ENCODE peak calls at places on chromosome 2, in seven cellular contexts. J is NT2/D1, F is HepG2, R is GM12878, V is K562, T is H1, W is SK-N-SH. Q is an unnamed sample.

GRCh38 chr2:174692256-174692830 is 71.9 kb downstream of the CHRNA1 start:
- DNase-seq in J (no peak), F (no peak), R (no peak), V (no peak), T (no peak), W (no peak), Q (no peak)

GRCh38 chr2:26970928-26971627 is 641 bp downstream of the MAPRE3 start:
- DNase-seq in J (peak), F (no peak), R (no peak), V (peak), T (peak), W (peak), Q (no peak)

GRCh38 chr2:53641290-53641689 is 126.3 kb upstream of the CHAC2 start:
- DNase-seq in J (peak), F (no peak), R (no peak), V (no peak), T (no peak), W (no peak), Q (no peak)

GRCh38 chr2:190847504-190848201 is 33.0 kb upstream of the GLS start:
- DNase-seq in J (no peak), F (no peak), R (no peak), V (no peak), T (no peak), W (no peak), Q (no peak)

GRCh38 chr2:28102455-28102874 is 211.9 kb downstream of the BABAM2 start:
- DNase-seq in J (no peak), F (no peak), R (no peak), V (peak), T (no peak), W (no peak), Q (no peak)

GRCh38 chr2:233566141-233566956 is at the start of gene USP40:
- DNase-seq in J (peak), F (peak), R (no peak), V (peak), T (peak), W (peak), Q (peak)

GRCh38 chr2:83229443-83229842 is 1229.6 kb downstream of the SUCLG1 start:
- DNase-seq in J (no peak), F (no peak), R (no peak), V (no peak), T (no peak), W (no peak), Q (no peak)

GRCh38 chr2:8754056-8754790 is 72.4 kb downstream of the ID2 start:
- DNase-seq in J (no peak), F (no peak), R (no peak), V (no peak), T (no peak), W (peak), Q (no peak)

GRCh38 chr2:107772380-107772779 is 54.3 kb upstream of the RGPD4 start:
- DNase-seq in J (no peak), F (no peak), R (no peak), V (no peak), T (no peak), W (no peak), Q (no peak)

GRCh38 chr2:234032301-234032856 is 18.1 kb upstream of the SPP2 start:
- DNase-seq in J (no peak), F (no peak), R (no peak), V (no peak), T (no peak), W (no peak), Q (no peak)

GRCh38 chr2:10412380-10412779 is 35.7 kb downstream of the ODC1 start:
- DNase-seq in J (peak), F (peak), R (no peak), V (peak), T (peak), W (peak), Q (no peak)

GRCh38 chr2:26670931-26671460 is 21.5 kb upstream of the KCNK3 start:
- DNase-seq in J (no peak), F (no peak), R (no peak), V (no peak), T (no peak), W (no peak), Q (no peak)

GRCh38 chr2:9782197-9782719 is 61.0 kb upstream of the TAF1B start:
- DNase-seq in J (no peak), F (no peak), R (no peak), V (no peak), T (no peak), W (no peak), Q (no peak)

GRCh38 chr2:95270541-95271081 is 3.6 kb upstream of the PROM2 start:
- DNase-seq in J (no peak), F (no peak), R (no peak), V (no peak), T (peak), W (no peak), Q (no peak)

GRCh38 chr2:96264656-96265348 is 995 bp downstream of the TMEM127 start:
- DNase-seq in J (peak), F (peak), R (no peak), V (peak), T (no peak), W (peak), Q (no peak)

GRCh38 chr2:197705912-197706838 is 1.0 kb downstream of the MARS2 start:
- DNase-seq in J (no peak), F (peak), R (no peak), V (peak), T (no peak), W (peak), Q (no peak)

GRCh38 chr2:220814441-220814840 is 757.7 kb downstream of the EPHA4 start:
- DNase-seq in J (no peak), F (no peak), R (no peak), V (no peak), T (no peak), W (no peak), Q (no peak)

GRCh38 chr2:207008105-207008990 is 69.0 kb downstream of the CPO start:
- DNase-seq in J (peak), F (no peak), R (no peak), V (no peak), T (no peak), W (peak), Q (no peak)

GRCh38 chr2:204663816-204664421 is 118.6 kb downstream of the PARD3B start:
- DNase-seq in J (no peak), F (no peak), R (no peak), V (no peak), T (no peak), W (no peak), Q (no peak)

GRCh38 chr2:189254268-189254883 is 74.8 kb upstream of the COL5A2 start:
- DNase-seq in J (no peak), F (no peak), R (no peak), V (no peak), T (no peak), W (peak), Q (no peak)
- TF ChIP-seq YY1 in J (no peak), F (no peak), R (no peak), V (no peak), T (no peak), W (no peak), Q (no peak)

GRCh38 chr2:141393214-141393545 is 737.6 kb downstream of the LRP1B start:
- DNase-seq in J (no peak), F (no peak), R (no peak), V (no peak), T (no peak), W (no peak), Q (no peak)

DNA sequence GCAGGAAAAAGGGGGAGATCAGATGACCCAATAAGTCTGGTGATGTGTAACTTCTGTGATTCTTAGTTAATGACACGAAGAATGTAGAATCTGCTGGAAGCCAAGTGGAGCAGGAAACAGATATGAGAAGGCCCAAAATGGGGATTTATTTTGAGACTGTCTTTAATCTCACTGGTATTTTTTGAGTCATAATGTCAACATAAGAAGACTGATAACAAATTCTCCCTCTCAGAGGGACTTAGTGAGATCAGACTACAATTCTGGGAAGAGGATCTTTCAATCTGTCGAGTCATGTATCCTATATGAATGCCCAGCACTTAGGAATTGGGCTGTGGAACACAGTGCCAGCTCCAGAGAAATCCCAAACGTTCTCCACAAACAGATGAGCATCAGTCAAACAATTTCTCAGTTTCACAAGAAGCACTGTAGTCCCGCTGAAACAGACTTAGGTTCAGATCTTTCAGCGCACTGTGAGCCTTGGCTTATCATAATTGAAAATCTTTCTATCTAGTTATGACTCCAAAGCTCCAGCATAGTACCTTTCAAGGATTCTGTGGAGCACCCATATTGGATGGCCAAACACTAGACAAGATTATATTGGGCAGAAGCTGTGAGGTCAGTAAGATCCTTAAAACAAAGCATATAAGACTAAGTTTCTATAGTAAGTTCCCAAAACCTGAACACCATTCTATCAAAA is 738.2 kb downstream of the LRP1B start:
- DNase-seq in J (no peak), F (peak), R (no peak), V (no peak), T (no peak), W (no peak), Q (no peak)
- TF ChIP-seq YY1 in J (no peak), F (no peak), R (no peak), V (no peak), T (no peak), W (no peak), Q (no peak)

DNA sequence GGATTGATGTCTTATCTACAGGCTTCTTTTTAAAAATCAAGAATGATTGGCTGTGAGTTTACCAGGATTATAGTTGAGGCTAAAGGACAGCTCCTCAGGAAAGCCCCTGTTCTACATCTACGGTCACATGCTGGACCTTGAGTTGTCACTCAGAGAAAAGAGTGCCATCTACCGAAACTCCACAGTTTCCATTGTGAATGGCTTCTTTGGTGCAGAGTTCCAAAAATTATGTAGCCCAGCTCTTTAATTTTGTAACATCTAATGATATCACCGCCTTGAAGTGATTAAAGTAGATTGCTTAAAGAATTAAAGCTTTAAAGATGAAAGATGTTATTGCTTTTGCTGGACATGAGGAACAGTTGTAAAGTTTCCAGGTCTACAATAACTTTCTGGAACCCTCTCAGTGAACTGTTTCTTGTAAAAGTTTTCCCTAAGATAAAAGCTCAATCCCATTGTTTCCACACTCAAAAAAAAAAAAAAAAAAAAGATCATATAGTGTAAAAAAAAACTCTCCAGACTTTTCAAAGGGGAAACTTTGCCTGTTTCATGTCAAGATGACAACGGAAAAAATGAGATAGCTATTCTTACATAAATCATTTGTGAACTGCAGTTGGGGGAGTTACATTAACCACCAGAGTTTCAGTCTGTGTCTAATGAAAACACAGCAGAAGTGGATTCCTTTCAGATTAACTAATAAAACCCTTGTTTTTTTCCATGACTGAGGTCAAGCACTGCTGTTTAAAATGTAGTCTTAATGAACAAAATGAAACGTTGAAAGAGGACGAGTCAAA is 4.3 kb downstream of the COL3A1 start:
- DNase-seq in J (no peak), F (peak), R (peak), V (no peak), T (no peak), W (no peak), Q (peak)
- TF ChIP-seq YY1 in J (no peak), F (no peak), R (peak), V (no peak), T (no peak), W (no peak), Q (peak)

GRCh38 chr2:235542728-235543125 is 48.9 kb downstream of the AGAP1 start:
- DNase-seq in J (no peak), F (peak), R (no peak), V (no peak), T (peak), W (no peak), Q (no peak)

GRCh38 chr2:235544687-235544965 is 50.8 kb downstream of the AGAP1 start:
- DNase-seq in J (no peak), F (no peak), R (no peak), V (no peak), T (no peak), W (no peak), Q (no peak)

GRCh38 chr2:235541838-235542549 is 48.2 kb downstream of the AGAP1 start:
- DNase-seq in J (no peak), F (peak), R (no peak), V (no peak), T (no peak), W (no peak), Q (no peak)

GRCh38 chr2:235543851-235544686 is 50.2 kb downstream of the AGAP1 start:
- DNase-seq in J (no peak), F (no peak), R (no peak), V (no peak), T (no peak), W (no peak), Q (no peak)

DNA sequence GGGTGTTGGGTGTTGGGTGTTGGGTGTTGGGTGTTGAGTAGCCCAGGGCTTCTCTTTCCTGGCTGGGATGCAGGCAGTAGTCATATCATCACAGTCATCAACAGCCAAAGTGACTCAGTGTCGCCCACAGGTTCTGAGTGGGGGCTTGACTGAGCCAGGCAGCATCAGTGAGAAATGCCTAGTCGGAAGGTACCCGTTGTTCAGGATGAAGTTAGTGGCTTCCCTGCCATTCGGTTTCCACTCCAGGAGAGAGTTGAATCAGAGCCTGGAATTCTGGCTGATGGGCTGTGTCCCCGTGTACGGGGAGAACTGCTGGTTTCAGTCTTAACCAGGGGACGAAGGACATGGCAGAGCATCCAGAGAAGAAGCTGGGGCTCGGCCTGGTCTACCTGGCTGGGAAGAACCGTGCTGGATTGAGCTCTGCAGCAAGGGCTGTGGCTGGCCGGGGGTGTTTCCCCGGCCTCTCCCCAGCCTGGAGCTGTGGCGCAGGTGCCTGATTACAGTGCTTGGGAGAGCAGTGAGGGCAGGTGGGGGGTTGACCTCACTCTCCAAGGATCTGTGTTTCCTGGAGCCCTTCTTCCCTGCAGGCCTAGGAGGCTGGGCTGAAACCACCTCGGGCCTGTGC is 49.4 kb downstream of the AGAP1 start:
- DNase-seq in J (no peak), F (no peak), R (no peak), V (peak), T (no peak), W (no peak), Q (no peak)
- TF ChIP-seq YY1 in J (no peak), F (no peak), R (no peak), V (no peak), T (no peak), W (no peak), Q (no peak)